ENCODE peak calls at places on chromosomes 3 and 15, in six cellular contexts. B is A549, S is NCI-H1436, M is GM04504, T is HuH-7.5, A is erythroblast. Z is an unnamed sample.

GRCh38 chr15:78174398-78174797 is 25.2 kb downstream of the IDH3A start:
- DNase-seq in B (no peak), S (no peak), M (no peak), T (no peak), A (no peak), Z (no peak)

GRCh38 chr3:196263819-196264218 is 23.7 kb downstream of the PCYT1A start:
- DNase-seq in B (no peak), S (no peak), M (no peak), T (no peak), A (no peak), Z (no peak)

GRCh38 chr15:31483924-31484368 is 157.3 kb downstream of the KLF13 start:
- DNase-seq in B (no peak), S (no peak), M (no peak), T (no peak), A (no peak), Z (no peak)

GRCh38 chr15:96223939-96224338 is 106.6 kb upstream of the NR2F2 start:
- DNase-seq in B (no peak), S (no peak), M (no peak), T (no peak), A (no peak), Z (no peak)

GRCh38 chr15:60135961-60136360 is 131.8 kb downstream of the FOXB1 start:
- DNase-seq in B (no peak), S (no peak), M (no peak), T (no peak), A (no peak), Z (no peak)

GRCh38 chr3:11944052-11944673 is 60.0 kb upstream of the SYN2 start:
- DNase-seq in B (peak), S (no peak), M (peak), T (peak), A (peak), Z (peak)

GRCh38 chr15:83204697-83205096 is 2.9 kb downstream of the HDGFL3 start:
- DNase-seq in B (no peak), S (no peak), M (no peak), T (no peak), A (peak), Z (no peak)

GRCh38 chr3:110754207-110754916 is 317.3 kb upstream of the NECTIN3 start:
- DNase-seq in B (no peak), S (no peak), M (no peak), T (no peak), A (no peak), Z (no peak)

GRCh38 chr3:37093481-37093880 is 80.9 kb downstream of the LRRFIP2 start:
- DNase-seq in B (no peak), S (no peak), M (no peak), T (no peak), A (no peak), Z (no peak)

GRCh38 chr15:39887832-39888231 is 32.2 kb downstream of the GPR176 start:
- DNase-seq in B (peak), S (no peak), M (peak), T (peak), A (peak), Z (peak)

GRCh38 chr3:155088705-155089380 is 8.7 kb downstream of the MME start:
- DNase-seq in B (no peak), S (no peak), M (no peak), T (no peak), A (no peak), Z (no peak)

GRCh38 chr3:126056681-126057546 is 27.0 kb downstream of the SLC41A3 start:
- DNase-seq in B (peak), S (no peak), M (no peak), T (no peak), A (no peak), Z (peak)

GRCh38 chr15:59250249-59250648 is 43.6 kb downstream of the LDHAL6B start:
- DNase-seq in B (no peak), S (no peak), M (no peak), T (no peak), A (no peak), Z (no peak)

GRCh38 chr15:44300567-44300966 is 12.0 kb downstream of the GOLM2 start:
- DNase-seq in B (no peak), S (no peak), M (no peak), T (no peak), A (no peak), Z (no peak)

GRCh38 chr3:134368751-134369105 is 5.5 kb downstream of the AMOTL2 start:
- DNase-seq in B (no peak), S (no peak), M (no peak), T (no peak), A (no peak), Z (no peak)

GRCh38 chr3:11091088-11091590 is 63.2 kb upstream of the HRH1 start:
- DNase-seq in B (no peak), S (no peak), M (no peak), T (no peak), A (no peak), Z (no peak)

GRCh38 chr15:44435893-44436667 is 8.7 kb downstream of the CTDSPL2 start:
- DNase-seq in B (no peak), S (no peak), M (peak), T (no peak), A (no peak), Z (no peak)

GRCh38 chr3:52754373-52754772 is 16.4 kb downstream of the NEK4 start:
- DNase-seq in B (no peak), S (no peak), M (no peak), T (no peak), A (no peak), Z (no peak)

GRCh38 chr3:192514081-192514753 is 213.1 kb downstream of the FGF12 start:
- DNase-seq in B (peak), S (peak), M (no peak), T (peak), A (peak), Z (no peak)

Z was measured in SW480.